ENCODE peak calls at places on chromosome 19, in eight cellular contexts. I is astrocyte of the cerebellum; T is BJ; P is memory B cell; A is NCI-H446; Y is DMS153; G is naive thymus-derived CD4-positive, alpha-beta T cell; L is H54. V is an unnamed sample.

GRCh38 chr19:342801-343421 is 1.7 kb downstream of the MIER2 start:
- DNase-seq in A (no peak), T (peak; percentile 35), Y (no peak), G (no peak), L (peak; percentile 73), P (no peak), I (peak; percentile 75), V (peak; percentile 94)

GRCh38 chr19:36436531-36436930 is 18.1 kb upstream of the ZFP82 start:
- DNase-seq in T (no peak), A (no peak), G (no peak), L (no peak), P (no peak), Y (no peak), I (no peak), V (peak; percentile 21)

GRCh38 chr19:42366676-42367075 is 23.4 kb downstream of the CNFN start:
- DNase-seq in T (no peak), P (no peak), Y (no peak), L (no peak), I (no peak), A (no peak), G (no peak), V (peak; percentile 22)

GRCh38 chr19:55640043-55640576 is 692 bp upstream of the ZNF580 start:
- DNase-seq in G (peak; percentile 82), Y (peak; percentile 79), T (no peak), A (peak; percentile 56), L (no peak), I (no peak), P (peak; percentile 72), V (peak; percentile 77)

GRCh38 chr19:14135985-14136508 is 342 bp downstream of the ASF1B start:
- DNase-seq in L (no peak), P (no peak), Y (no peak), G (no peak), T (no peak), I (no peak), A (no peak), V (no peak)

GRCh38 chr19:3184847-3185481 is 766 bp upstream of the NCLN start:
- DNase-seq in I (peak; percentile 46), T (no peak), G (no peak), P (no peak), A (no peak), L (peak; percentile 84), Y (peak; percentile 62), V (no peak)

GRCh38 chr19:47891622-47891922 is 5.5 kb upstream of the SULT2A1 start:
- DNase-seq in I (no peak), G (no peak), T (no peak), L (no peak), Y (no peak), A (no peak), P (no peak), V (peak; percentile 53)

GRCh38 chr19:36528921-36529518 is 949 bp upstream of the ZNF260 start:
- DNase-seq in P (peak; percentile 22), Y (no peak), I (no peak), G (no peak), L (no peak), T (no peak), A (no peak), V (no peak)

GRCh38 chr19:49988433-49988832 is 27.5 kb upstream of the SIGLEC11 start:
- DNase-seq in I (no peak), G (no peak), L (peak; percentile 82), A (no peak), T (no peak), Y (no peak), P (no peak), V (peak; percentile 75)

GRCh38 chr19:38862321-38863059 is 12.7 kb upstream of the HNRNPL start:
- DNase-seq in L (no peak), I (no peak), A (peak; percentile 61), P (no peak), G (no peak), Y (peak; percentile 96), T (peak; percentile 84), V (peak; percentile 66)

GRCh38 chr19:39246951-39247669 is 1.5 kb downstream of the IFNL4 start:
- DNase-seq in I (no peak), P (no peak), T (no peak), Y (peak; percentile 3), A (no peak), G (peak; percentile 36), L (no peak), V (peak; percentile 40)

V was measured in RPMI7951.